ENCODE peak calls at places on chromosomes 13 and 19, in four cellular contexts. U is H9, Q is Calu3, F is GM06990. Y is an unnamed sample.

GRCh38 chr13:34894756-34895155 is 47.3 kb upstream of the NBEA start:
- DNase-seq in F (no peak), U (no peak), Q (no peak), Y (no peak)

GRCh38 chr13:113002206-113002821 is 33.3 kb downstream of the MCF2L start:
- DNase-seq in Q (peak; percentile 33), U (peak; percentile 81), F (no peak), Y (no peak)

GRCh38 chr13:30037766-30038165 is 187.3 kb upstream of the UBL3 start:
- DNase-seq in U (no peak), Q (no peak), F (no peak), Y (no peak)

GRCh38 chr19:50198431-50199253 is 4.8 kb upstream of the MYH14 start:
- DNase-seq in Q (no peak), F (no peak), U (no peak), Y (no peak)

GRCh38 chr13:80141114-80141849 is 199.6 kb downstream of the SPRY2 start:
- DNase-seq in F (no peak), U (no peak), Q (no peak), Y (no peak)

GRCh38 chr13:102443234-102443633 is 41.4 kb upstream of the FGF14 start:
- DNase-seq in Q (no peak), U (no peak), F (no peak), Y (no peak)

GRCh38 chr19:5880604-5881078 is 10.3 kb upstream of the FUT5 start:
- DNase-seq in U (no peak), F (no peak), Q (no peak), Y (no peak)

GRCh38 chr13:26872444-26873173 is 112.0 kb upstream of the GPR12 start:
- DNase-seq in U (peak; percentile 81), Q (peak; percentile 54), F (peak; percentile 16), Y (peak; percentile 20)

GRCh38 chr13:97211986-97212385 is 10.1 kb upstream of the MBNL2 start:
- DNase-seq in U (no peak), Q (no peak), F (no peak), Y (no peak)

GRCh38 chr19:14096272-14096992 is 5.9 kb upstream of the SAMD1 start:
- DNase-seq in Q (no peak), U (no peak), F (no peak), Y (no peak)

GRCh38 chr19:14093117-14093784 is 2.7 kb upstream of the SAMD1 start:
- DNase-seq in Q (no peak), U (no peak), F (no peak), Y (no peak)

GRCh38 chr19:14101003-14101545 is 10.5 kb upstream of the SAMD1 start:
- DNase-seq in F (no peak), Q (no peak), U (no peak), Y (no peak)

GRCh38 chr19:14094854-14095253 is 4.3 kb upstream of the SAMD1 start:
- DNase-seq in U (no peak), Q (no peak), F (no peak), Y (no peak)

DNA sequence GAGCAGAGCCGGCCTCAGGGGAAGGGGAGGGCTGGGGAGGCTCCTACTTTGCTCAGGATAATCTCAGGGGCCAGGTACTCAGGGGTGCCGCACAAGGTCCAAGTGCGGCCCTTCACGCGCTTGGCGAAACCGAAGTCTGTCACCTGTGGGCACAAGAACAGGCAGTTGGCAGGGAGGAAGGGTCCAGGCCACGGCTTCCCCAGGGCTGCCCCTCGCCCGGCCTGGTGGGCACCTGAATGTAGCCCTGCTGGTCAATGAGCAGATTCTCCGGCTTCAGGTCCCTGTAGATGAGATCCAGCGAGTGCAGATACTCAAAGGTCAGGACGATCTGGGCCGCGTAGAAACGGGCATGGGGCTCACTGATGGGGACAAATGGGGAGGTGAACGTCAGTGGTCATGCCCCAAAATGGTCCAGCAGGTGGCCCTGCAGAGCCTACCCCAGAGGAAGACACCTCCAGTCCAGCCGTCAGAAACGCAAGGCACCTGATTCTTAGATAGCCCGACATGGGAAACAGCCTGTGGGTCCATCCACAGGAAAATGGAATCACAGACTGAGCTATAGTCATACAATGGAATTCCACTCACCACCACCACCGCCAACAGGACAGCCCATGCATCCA is 7.1 kb upstream of the SAMD1 start:
- DNase-seq in U (no peak), F (no peak), Q (no peak), Y (no peak)
- TF ChIP-seq CTCF in U (peak; percentile 53), F (no peak), Q (no peak), Y (no peak)

GRCh38 chr13:99752373-99752772 is 219.2 kb downstream of the ZIC5 start:
- DNase-seq in F (no peak), Q (no peak), U (no peak), Y (no peak)
- TF ChIP-seq CTCF in F (no peak), Q (no peak), U (no peak), Y (no peak)

DNA sequence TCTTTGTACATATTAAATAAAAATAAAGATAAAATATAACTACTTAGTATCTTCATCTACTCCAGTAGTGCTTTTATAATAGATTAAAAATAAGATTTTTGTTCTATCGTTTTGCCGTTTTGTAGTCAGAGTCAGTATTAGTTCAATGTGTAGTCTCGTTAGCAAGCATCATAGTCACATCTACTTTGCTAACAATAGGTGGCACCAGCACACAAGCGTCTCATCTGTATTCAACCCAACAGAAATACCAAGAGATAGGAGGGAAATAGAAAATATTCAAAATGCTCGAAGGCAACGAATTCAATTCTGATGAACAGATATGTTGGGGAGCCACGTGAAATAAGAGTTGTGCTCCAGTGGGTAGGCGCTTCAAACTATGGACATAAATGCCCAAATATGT is 21.4 kb upstream of the MICU2 start:
- DNase-seq in U (no peak), F (no peak), Q (peak; percentile 14), Y (no peak)
- TF ChIP-seq CTCF in U (peak; percentile 61), F (peak; percentile 55), Q (no peak), Y (no peak)

GRCh38 chr19:7682175-7682855 is 1.7 kb downstream of the TRAPPC5 start:
- DNase-seq in F (no peak), U (peak; percentile 72), Q (no peak), Y (no peak)
- TF ChIP-seq CTCF in F (no peak), U (no peak), Q (no peak), Y (no peak)

DNA sequence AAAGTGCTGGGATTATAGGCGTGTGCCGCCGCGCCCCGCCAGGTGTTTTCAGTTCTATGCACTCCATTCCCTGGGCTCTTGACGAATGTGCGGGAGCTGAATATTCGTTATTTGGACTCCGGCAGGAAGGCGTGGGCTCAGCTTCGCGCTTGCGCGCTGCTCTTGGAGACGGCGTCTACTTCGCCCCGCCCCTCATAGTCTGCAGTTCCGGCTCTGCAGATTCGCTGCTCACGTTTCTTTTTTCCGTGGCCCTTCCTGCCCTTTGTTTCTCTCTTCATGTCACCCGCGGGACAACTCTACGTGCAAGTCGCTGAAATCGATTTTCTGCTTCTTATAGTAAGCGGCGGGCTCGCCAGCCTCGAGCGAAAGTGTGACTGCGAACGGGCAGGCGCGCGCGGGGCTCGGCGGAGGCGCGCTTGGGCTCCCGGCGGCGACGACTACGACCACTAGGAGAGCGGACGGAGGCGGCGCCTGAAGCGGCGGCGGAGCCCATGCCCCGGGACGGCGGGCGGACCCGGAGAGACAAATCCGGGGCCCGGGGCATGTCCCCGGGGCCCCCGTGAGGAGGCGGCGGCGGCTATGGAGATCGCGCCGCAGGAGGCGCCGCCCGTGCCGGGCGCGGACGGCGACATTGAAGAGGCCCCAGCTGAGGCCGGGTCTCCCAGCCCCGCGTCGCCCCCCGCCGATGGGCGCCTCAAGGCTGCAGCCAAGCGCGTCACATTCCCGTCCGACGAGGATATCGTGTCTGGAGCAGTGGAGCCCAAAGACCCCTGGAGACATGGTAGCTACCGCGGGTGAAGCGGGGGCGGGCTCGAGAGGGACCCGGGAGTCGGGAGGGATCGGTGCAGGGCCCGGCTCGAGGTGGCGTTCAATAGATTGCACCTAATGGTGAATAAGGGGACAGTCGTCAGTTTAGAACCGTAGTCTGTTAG is at the start of gene PPP1R37:
- DNase-seq in U (peak; percentile 95), Q (peak; percentile 96), F (peak; percentile 89), Y (peak; percentile 81)
- TF ChIP-seq CTCF in U (peak; percentile 39), Q (no peak), F (no peak), Y (no peak)

DNA sequence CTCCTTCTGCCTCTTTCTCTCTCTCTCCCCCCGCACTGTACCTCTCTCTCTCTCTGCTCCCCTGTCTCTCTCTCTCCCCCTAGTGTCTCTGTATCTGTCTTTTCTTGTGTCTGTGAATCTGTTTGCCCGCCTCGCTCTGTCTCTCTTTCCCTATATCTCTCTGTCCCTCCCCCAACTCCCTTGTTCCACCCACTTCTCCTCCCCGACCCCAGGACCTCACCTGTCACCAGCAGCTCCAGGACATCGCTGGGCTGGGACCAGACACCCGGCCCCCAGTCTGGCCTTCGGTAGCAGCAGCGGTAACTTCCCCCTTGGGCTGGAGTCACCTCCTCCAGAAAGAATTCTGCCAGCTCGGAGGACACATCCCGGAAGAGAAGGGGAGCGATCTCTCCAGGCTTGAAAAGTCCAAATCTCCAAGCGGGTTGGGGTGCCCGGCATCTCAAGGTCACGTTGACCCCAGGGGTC is 3.9 kb downstream of the OSCAR start:
- DNase-seq in Q (peak; percentile 22), F (no peak), U (peak; percentile 65), Y (no peak)
- TF ChIP-seq CTCF in Q (no peak), F (peak; percentile 38), U (peak; percentile 19), Y (no peak)

DNA sequence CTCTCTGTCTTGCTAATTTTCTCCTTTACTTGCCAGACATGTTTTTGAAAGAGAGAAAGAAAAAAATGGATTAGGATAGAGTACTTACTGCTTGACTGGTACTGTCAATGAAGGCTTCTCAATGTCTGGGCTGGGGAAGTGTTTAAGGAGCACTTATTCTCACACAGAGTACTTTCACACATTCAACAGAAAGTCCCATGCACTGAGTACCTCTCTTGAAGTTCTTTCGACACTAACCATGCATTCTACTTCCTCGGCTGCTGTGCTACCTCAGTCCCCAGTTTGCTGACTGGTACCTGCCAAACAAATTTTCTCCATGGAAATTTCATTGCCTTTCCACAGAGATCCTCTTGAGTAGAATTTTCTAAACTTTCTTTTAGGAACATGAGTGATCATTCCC is 281.9 kb downstream of the RBM26 start:
- DNase-seq in Q (no peak), U (no peak), F (no peak), Y (no peak)
- TF ChIP-seq CTCF in Q (no peak), U (no peak), F (no peak), Y (no peak)

GRCh38 chr13:23642110-23642509 is 71.9 kb downstream of the TNFRSF19 start:
- DNase-seq in F (no peak), Q (no peak), U (no peak), Y (no peak)
- TF ChIP-seq CTCF in F (no peak), Q (no peak), U (no peak), Y (no peak)

GRCh38 chr19:33988601-33989000 is 183.7 kb upstream of the LSM14A start:
- DNase-seq in Q (no peak), U (no peak), F (no peak), Y (no peak)

GRCh38 chr19:33978286-33978685 is 181.6 kb downstream of the KCTD15 start:
- DNase-seq in Q (no peak), F (no peak), U (no peak), Y (no peak)

DNA sequence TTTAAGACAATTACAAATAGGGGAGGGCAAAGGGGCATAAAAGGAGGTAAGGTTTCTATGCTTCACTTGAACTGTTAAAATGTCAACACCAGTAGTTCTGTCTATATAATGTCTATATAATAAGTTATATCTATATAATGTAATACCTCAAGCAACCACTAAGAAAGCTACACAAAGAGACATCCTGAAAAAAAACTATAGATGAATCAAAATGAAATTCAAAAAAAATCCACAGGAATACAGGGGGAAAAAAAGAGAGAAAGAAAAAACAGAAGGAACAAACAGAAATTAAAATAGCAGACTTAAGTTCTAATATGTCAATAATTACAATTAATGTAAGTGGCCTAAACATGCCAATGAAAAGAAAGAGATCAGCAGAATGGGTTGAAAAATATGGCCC is 186.0 kb downstream of the KCTD15 start:
- DNase-seq in U (no peak), Q (no peak), F (no peak), Y (no peak)
- TF ChIP-seq CTCF in U (peak; percentile 25), Q (no peak), F (no peak), Y (no peak)